ENCODE peak calls at places on chromosome 3, in eight cellular contexts. M, P, T, W, J, C, K and Q are unnamed samples.

GRCh38 chr3:194137314-194138097 is 1.6 kb downstream of the HES1 start:
- DNase-seq in M (peak; percentile 74), P (peak; percentile 69), T (peak; percentile 74), W (peak; percentile 94), J (peak; percentile 88), C (no peak), K (no peak), Q (peak; percentile 77)

GRCh38 chr3:156433910-156434309 is 121.0 kb downstream of the SSR3 start:
- DNase-seq in M (no peak), P (no peak), T (no peak), W (no peak), J (no peak), C (no peak), K (no peak), Q (no peak)

GRCh38 chr3:1677576-1678164 is 421.0 kb upstream of the CNTN4 start:
- DNase-seq in M (no peak), P (no peak), T (no peak), W (no peak), J (no peak), C (no peak), K (no peak), Q (no peak)

GRCh38 chr3:66593978-66594377 is 93.2 kb upstream of the LRIG1 start:
- DNase-seq in M (no peak), P (no peak), T (no peak), W (no peak), J (no peak), C (peak; percentile 32), K (no peak), Q (no peak)

GRCh38 chr3:66478923-66479322 is 21.9 kb downstream of the LRIG1 start:
- DNase-seq in M (peak; percentile 58), P (no peak), T (no peak), W (no peak), J (no peak), C (no peak), K (no peak), Q (no peak)

GRCh38 chr3:176785207-176785606 is 412.1 kb downstream of the TBL1XR1 start:
- DNase-seq in M (no peak), P (no peak), T (no peak), W (no peak), J (peak; percentile 74), C (no peak), K (no peak), Q (no peak)

GRCh38 chr3:64382171-64382570 is 156.9 kb upstream of the PRICKLE2 start:
- DNase-seq in M (no peak), P (no peak), T (peak; percentile 11), W (no peak), J (no peak), C (no peak), K (no peak), Q (no peak)

GRCh38 chr3:196688349-196688748 is 23.7 kb downstream of the CEP19 start:
- DNase-seq in M (peak; percentile 15), P (no peak), T (peak; percentile 59), W (peak; percentile 84), J (peak; percentile 69), C (no peak), K (no peak), Q (no peak)

GRCh38 chr3:27720899-27721716 is 1.0 kb downstream of the EOMES start:
- DNase-seq in M (no peak), P (no peak), T (no peak), W (peak; percentile 72), J (no peak), C (no peak), K (no peak), Q (no peak)

GRCh38 chr3:146715176-146715575 is 110.0 kb upstream of the PLSCR5 start:
- DNase-seq in M (no peak), P (no peak), T (peak; percentile 34), W (no peak), J (no peak), C (no peak), K (no peak), Q (no peak)

GRCh38 chr3:89043406-89043947 is 63.9 kb upstream of the EPHA3 start:
- DNase-seq in M (no peak), P (no peak), T (no peak), W (no peak), J (no peak), C (no peak), K (no peak), Q (no peak)

GRCh38 chr3:107264888-107265287 is 112.4 kb upstream of the CCDC54 start:
- DNase-seq in M (no peak), P (no peak), T (peak; percentile 7), W (no peak), J (no peak), C (no peak), K (no peak), Q (peak; percentile 42)

GRCh38 chr3:137121704-137122314 is 164.0 kb downstream of the IL20RB start:
- DNase-seq in M (peak; percentile 10), P (no peak), T (peak; percentile 30), W (no peak), J (no peak), C (peak; percentile 39), K (no peak), Q (no peak)

GRCh38 chr3:102169915-102170479 is 264.8 kb upstream of the ZPLD1 start:
- DNase-seq in M (no peak), P (no peak), T (no peak), W (no peak), J (no peak), C (no peak), K (no peak), Q (no peak)

GRCh38 chr3:70614111-70614510 is 301.7 kb upstream of the MDFIC2 start:
- DNase-seq in M (no peak), P (no peak), T (no peak), W (no peak), J (no peak), C (no peak), K (no peak), Q (no peak)

DNA sequence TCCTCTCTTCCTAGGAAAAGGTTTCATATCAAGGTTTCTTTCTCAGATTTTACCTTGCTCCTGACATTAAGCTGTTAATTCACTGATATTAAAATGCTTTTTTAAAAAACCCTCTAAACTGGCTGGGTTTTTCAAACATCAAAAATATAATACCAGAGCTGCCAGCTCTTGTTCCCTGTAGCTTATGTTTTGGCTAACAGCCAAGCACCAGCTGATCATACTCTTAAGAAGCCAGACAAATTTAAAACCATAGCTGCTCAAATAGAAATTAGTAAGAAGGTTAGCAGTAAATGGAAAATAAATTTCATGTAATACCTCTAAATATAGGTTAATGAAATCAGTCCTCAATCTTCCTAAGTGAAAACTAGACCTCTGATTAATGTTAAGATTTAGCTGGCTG is 657.6 kb downstream of the GRM7 start:
- DNase-seq in M (no peak), P (no peak), T (peak; percentile 59), W (no peak), J (no peak), C (no peak), K (no peak), Q (peak; percentile 46)
- H3K4me1 ChIP-seq in M (no peaks in the 10 kb centered on the region), P (no peaks in the 10 kb centered on the region), T (no peaks in the 10 kb centered on the region), W (no peaks in the 10 kb centered on the region), J (peaks cover 15% of the 10 kb centered on the region), C (no peaks in the 10 kb centered on the region), K (no peaks in the 10 kb centered on the region), Q (no peaks in the 10 kb centered on the region)

DNA sequence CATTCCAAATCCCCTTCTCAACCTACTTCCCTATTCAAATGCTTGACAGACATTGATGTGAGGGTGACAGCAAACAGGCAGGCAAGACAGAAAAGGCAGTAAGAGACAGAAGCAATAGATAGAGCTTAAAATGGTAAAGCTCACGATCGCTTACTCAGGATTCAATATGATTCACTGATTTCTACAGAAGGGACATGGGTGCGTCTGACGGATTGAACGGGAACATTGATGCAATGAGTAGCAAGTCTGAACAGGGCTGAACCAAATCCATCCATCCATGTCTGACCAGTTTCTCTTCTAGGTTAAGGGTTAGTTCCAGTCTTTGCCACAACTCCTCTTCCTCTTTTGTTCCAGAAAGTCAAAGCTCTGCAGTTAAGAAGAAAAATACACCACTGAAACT is 35.1 kb downstream of the P2RY1 start:
- DNase-seq in M (no peak), P (no peak), T (no peak), W (no peak), J (no peak), C (no peak), K (no peak), Q (no peak)
- TF ChIP-seq POLR2AphosphoS5 in M (no peak), P (no peak), T (no peak), W (no peak), J (no peak), C (no peak), K (no peak), Q (no peak)

GRCh38 chr3:149015383-149015782 is 24.0 kb downstream of the GYG1 start:
- DNase-seq in M (no peak), P (no peak), T (no peak), W (no peak), J (no peak), C (no peak), K (no peak), Q (no peak)
- H3K4me1 ChIP-seq in M (no peaks in the 10 kb centered on the region), P (no peaks in the 10 kb centered on the region), T (peaks cover 9% of the 10 kb centered on the region), W (peaks cover 4% of the 10 kb centered on the region), J (peaks cover 64% of the 10 kb centered on the region), C (no peaks in the 10 kb centered on the region), K (peaks cover 7% of the 10 kb centered on the region), Q (peaks cover 33% of the 10 kb centered on the region)

DNA sequence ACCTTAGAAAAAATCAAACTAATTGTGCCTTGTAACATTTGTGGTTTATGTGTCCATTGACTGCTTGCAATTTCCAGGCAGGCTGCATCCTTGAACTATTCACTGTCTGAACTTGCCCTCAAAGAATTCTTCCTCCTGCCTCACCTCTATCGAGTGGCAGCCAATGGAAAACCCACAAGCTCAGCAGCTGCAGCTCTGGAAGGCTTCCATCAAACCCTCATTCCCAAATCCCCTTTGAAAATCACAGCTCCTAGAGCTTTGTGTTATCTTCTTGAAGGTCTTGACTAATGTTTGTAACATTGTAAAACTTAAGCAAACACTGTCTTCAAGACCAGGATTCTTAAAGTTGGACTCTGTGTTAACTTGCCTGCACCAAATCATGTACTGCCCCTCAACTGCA is 81.1 kb downstream of the FILIP1L start:
- DNase-seq in M (no peak), P (no peak), T (no peak), W (no peak), J (no peak), C (no peak), K (no peak), Q (no peak)
- TF ChIP-seq POLR2AphosphoS5 in M (no peak), P (no peak), T (no peak), W (no peak), J (no peak), C (no peak), K (no peak), Q (no peak)